ENCODE peak calls at places on chromosomes 5 and 9, in ten cellular contexts. One of them, this sample, is unnamed.

GRCh38 chr9:86816868-86817267 is 130.4 kb downstream of the GAS1 start:
- DNase-seq in thoracic aorta: no peak
- DNase-seq in stimulated activated CD4-positive, alpha-beta T cell treated with anti-CD3 and anti-CD28 coated beads, Interleukin-12 subunit alpha, Interleukin-12 subunit beta, amount 100 ng/mL, for 48 hours: no peak
- DNase-seq in A172: no peak
- DNase-seq in NCI-H446 treated with DMSO at 0.1 percent for 48 hours: no peak
- DNase-seq in activated T-helper 9 cell treated with anti-CD3 and anti-CD28 coated beads, Interleukin-2, amount 50 U/mL, for 16 hours: no peak
- DNase-seq in aorta: no peak
- DNase-seq in nephron progenitor cell: no peak
- DNase-seq in nucleus accumbens: no peak
- DNase-seq in uterus: no peak
- DNase-seq in this sample: no peak

GRCh38 chr5:59016925-59017324 is 434.1 kb downstream of the RAB3C start:
- DNase-seq in thoracic aorta: no peak
- DNase-seq in stimulated activated CD4-positive, alpha-beta T cell treated with anti-CD3 and anti-CD28 coated beads, Interleukin-12 subunit alpha, Interleukin-12 subunit beta, amount 100 ng/mL, for 48 hours: no peak
- DNase-seq in A172: no peak
- DNase-seq in NCI-H446 treated with DMSO at 0.1 percent for 48 hours: no peak
- DNase-seq in activated T-helper 9 cell treated with anti-CD3 and anti-CD28 coated beads, Interleukin-2, amount 50 U/mL, for 16 hours: no peak
- DNase-seq in aorta: no peak
- DNase-seq in nephron progenitor cell: no peak
- DNase-seq in nucleus accumbens: no peak
- DNase-seq in uterus: no peak
- DNase-seq in this sample: no peak

GRCh38 chr5:143826909-143827514 is 15.1 kb downstream of the HMHB1 start:
- DNase-seq in thoracic aorta: no peak
- DNase-seq in stimulated activated CD4-positive, alpha-beta T cell treated with anti-CD3 and anti-CD28 coated beads, Interleukin-12 subunit alpha, Interleukin-12 subunit beta, amount 100 ng/mL, for 48 hours: no peak
- DNase-seq in A172: no peak
- DNase-seq in NCI-H446 treated with DMSO at 0.1 percent for 48 hours: peak; percentile 25
- DNase-seq in activated T-helper 9 cell treated with anti-CD3 and anti-CD28 coated beads, Interleukin-2, amount 50 U/mL, for 16 hours: no peak
- DNase-seq in aorta: no peak
- DNase-seq in nephron progenitor cell: no peak
- DNase-seq in nucleus accumbens: no peak
- DNase-seq in uterus: no peak
- DNase-seq in this sample: no peak

GRCh38 chr5:138910546-138911185 is 35.5 kb upstream of the LRRTM2 start:
- DNase-seq in thoracic aorta: no peak
- DNase-seq in stimulated activated CD4-positive, alpha-beta T cell treated with anti-CD3 and anti-CD28 coated beads, Interleukin-12 subunit alpha, Interleukin-12 subunit beta, amount 100 ng/mL, for 48 hours: no peak
- DNase-seq in A172: no peak
- DNase-seq in NCI-H446 treated with DMSO at 0.1 percent for 48 hours: no peak
- DNase-seq in activated T-helper 9 cell treated with anti-CD3 and anti-CD28 coated beads, Interleukin-2, amount 50 U/mL, for 16 hours: no peak
- DNase-seq in aorta: no peak
- DNase-seq in nephron progenitor cell: no peak
- DNase-seq in nucleus accumbens: no peak
- DNase-seq in uterus: no peak
- DNase-seq in this sample: no peak

GRCh38 chr5:95857185-95857945 is 34.8 kb upstream of the GLRX start:
- DNase-seq in thoracic aorta: peak; percentile 31
- DNase-seq in stimulated activated CD4-positive, alpha-beta T cell treated with anti-CD3 and anti-CD28 coated beads, Interleukin-12 subunit alpha, Interleukin-12 subunit beta, amount 100 ng/mL, for 48 hours: no peak
- DNase-seq in A172: no peak
- DNase-seq in NCI-H446 treated with DMSO at 0.1 percent for 48 hours: no peak
- DNase-seq in activated T-helper 9 cell treated with anti-CD3 and anti-CD28 coated beads, Interleukin-2, amount 50 U/mL, for 16 hours: no peak
- DNase-seq in aorta: peak; percentile 71
- DNase-seq in nephron progenitor cell: no peak
- DNase-seq in nucleus accumbens: peak; percentile 14
- DNase-seq in uterus: peak; percentile 86
- DNase-seq in this sample: peak; percentile 72

GRCh38 chr5:147481376-147481775 is 28.5 kb downstream of the DPYSL3 start:
- DNase-seq in thoracic aorta: no peak
- DNase-seq in stimulated activated CD4-positive, alpha-beta T cell treated with anti-CD3 and anti-CD28 coated beads, Interleukin-12 subunit alpha, Interleukin-12 subunit beta, amount 100 ng/mL, for 48 hours: no peak
- DNase-seq in A172: no peak
- DNase-seq in NCI-H446 treated with DMSO at 0.1 percent for 48 hours: no peak
- DNase-seq in activated T-helper 9 cell treated with anti-CD3 and anti-CD28 coated beads, Interleukin-2, amount 50 U/mL, for 16 hours: no peak
- DNase-seq in aorta: no peak
- DNase-seq in nephron progenitor cell: no peak
- DNase-seq in nucleus accumbens: no peak
- DNase-seq in uterus: no peak
- DNase-seq in this sample: no peak

GRCh38 chr9:13386935-13387667 is 107.6 kb upstream of the MPDZ start:
- DNase-seq in thoracic aorta: no peak
- DNase-seq in stimulated activated CD4-positive, alpha-beta T cell treated with anti-CD3 and anti-CD28 coated beads, Interleukin-12 subunit alpha, Interleukin-12 subunit beta, amount 100 ng/mL, for 48 hours: no peak
- DNase-seq in A172: no peak
- DNase-seq in NCI-H446 treated with DMSO at 0.1 percent for 48 hours: peak; percentile 95
- DNase-seq in activated T-helper 9 cell treated with anti-CD3 and anti-CD28 coated beads, Interleukin-2, amount 50 U/mL, for 16 hours: no peak
- DNase-seq in aorta: no peak
- DNase-seq in nephron progenitor cell: no peak
- DNase-seq in nucleus accumbens: no peak
- DNase-seq in uterus: no peak
- DNase-seq in this sample: no peak

GRCh38 chr5:157343842-157344790 is 78.2 kb downstream of the CYFIP2 start:
- DNase-seq in thoracic aorta: no peak
- DNase-seq in stimulated activated CD4-positive, alpha-beta T cell treated with anti-CD3 and anti-CD28 coated beads, Interleukin-12 subunit alpha, Interleukin-12 subunit beta, amount 100 ng/mL, for 48 hours: peak; percentile 28
- DNase-seq in A172: no peak
- DNase-seq in NCI-H446 treated with DMSO at 0.1 percent for 48 hours: no peak
- DNase-seq in activated T-helper 9 cell treated with anti-CD3 and anti-CD28 coated beads, Interleukin-2, amount 50 U/mL, for 16 hours: no peak
- DNase-seq in aorta: no peak
- DNase-seq in nephron progenitor cell: no peak
- DNase-seq in nucleus accumbens: peak; percentile 42
- DNase-seq in uterus: no peak
- DNase-seq in this sample: no peak

GRCh38 chr5:135216072-135216812 is 182.2 kb upstream of the PITX1 start:
- DNase-seq in thoracic aorta: no peak
- DNase-seq in stimulated activated CD4-positive, alpha-beta T cell treated with anti-CD3 and anti-CD28 coated beads, Interleukin-12 subunit alpha, Interleukin-12 subunit beta, amount 100 ng/mL, for 48 hours: no peak
- DNase-seq in A172: no peak
- DNase-seq in NCI-H446 treated with DMSO at 0.1 percent for 48 hours: no peak
- DNase-seq in activated T-helper 9 cell treated with anti-CD3 and anti-CD28 coated beads, Interleukin-2, amount 50 U/mL, for 16 hours: no peak
- DNase-seq in aorta: no peak
- DNase-seq in nephron progenitor cell: no peak
- DNase-seq in nucleus accumbens: no peak
- DNase-seq in uterus: no peak
- DNase-seq in this sample: no peak

GRCh38 chr5:52735139-52735538 is 52.6 kb upstream of the ITGA1 start:
- DNase-seq in thoracic aorta: no peak
- DNase-seq in stimulated activated CD4-positive, alpha-beta T cell treated with anti-CD3 and anti-CD28 coated beads, Interleukin-12 subunit alpha, Interleukin-12 subunit beta, amount 100 ng/mL, for 48 hours: no peak
- DNase-seq in A172: no peak
- DNase-seq in NCI-H446 treated with DMSO at 0.1 percent for 48 hours: no peak
- DNase-seq in activated T-helper 9 cell treated with anti-CD3 and anti-CD28 coated beads, Interleukin-2, amount 50 U/mL, for 16 hours: no peak
- DNase-seq in aorta: no peak
- DNase-seq in nephron progenitor cell: no peak
- DNase-seq in nucleus accumbens: no peak
- DNase-seq in uterus: no peak
- DNase-seq in this sample: no peak

GRCh38 chr5:54347221-54347865 is 37.0 kb upstream of the ARL15 start:
- DNase-seq in thoracic aorta: no peak
- DNase-seq in stimulated activated CD4-positive, alpha-beta T cell treated with anti-CD3 and anti-CD28 coated beads, Interleukin-12 subunit alpha, Interleukin-12 subunit beta, amount 100 ng/mL, for 48 hours: no peak
- DNase-seq in A172: no peak
- DNase-seq in NCI-H446 treated with DMSO at 0.1 percent for 48 hours: no peak
- DNase-seq in activated T-helper 9 cell treated with anti-CD3 and anti-CD28 coated beads, Interleukin-2, amount 50 U/mL, for 16 hours: no peak
- DNase-seq in aorta: no peak
- DNase-seq in nephron progenitor cell: no peak
- DNase-seq in nucleus accumbens: no peak
- DNase-seq in uterus: no peak
- DNase-seq in this sample: no peak

GRCh38 chr5:63261695-63262094 is 683.1 kb downstream of the LRRC70 start:
- DNase-seq in thoracic aorta: no peak
- DNase-seq in stimulated activated CD4-positive, alpha-beta T cell treated with anti-CD3 and anti-CD28 coated beads, Interleukin-12 subunit alpha, Interleukin-12 subunit beta, amount 100 ng/mL, for 48 hours: no peak
- DNase-seq in A172: no peak
- DNase-seq in NCI-H446 treated with DMSO at 0.1 percent for 48 hours: no peak
- DNase-seq in activated T-helper 9 cell treated with anti-CD3 and anti-CD28 coated beads, Interleukin-2, amount 50 U/mL, for 16 hours: no peak
- DNase-seq in aorta: no peak
- DNase-seq in nephron progenitor cell: no peak
- DNase-seq in nucleus accumbens: no peak
- DNase-seq in uterus: no peak
- DNase-seq in this sample: no peak

GRCh38 chr5:23704176-23704855 is 196.9 kb downstream of the PRDM9 start:
- DNase-seq in thoracic aorta: no peak
- DNase-seq in stimulated activated CD4-positive, alpha-beta T cell treated with anti-CD3 and anti-CD28 coated beads, Interleukin-12 subunit alpha, Interleukin-12 subunit beta, amount 100 ng/mL, for 48 hours: no peak
- DNase-seq in A172: peak; percentile 4
- DNase-seq in NCI-H446 treated with DMSO at 0.1 percent for 48 hours: peak; percentile 76
- DNase-seq in activated T-helper 9 cell treated with anti-CD3 and anti-CD28 coated beads, Interleukin-2, amount 50 U/mL, for 16 hours: no peak
- DNase-seq in aorta: no peak
- DNase-seq in nephron progenitor cell: no peak
- DNase-seq in nucleus accumbens: no peak
- DNase-seq in uterus: no peak
- DNase-seq in this sample: no peak

GRCh38 chr5:165143727-165144210 is 1638.3 kb downstream of the MAT2B start:
- DNase-seq in thoracic aorta: no peak
- DNase-seq in stimulated activated CD4-positive, alpha-beta T cell treated with anti-CD3 and anti-CD28 coated beads, Interleukin-12 subunit alpha, Interleukin-12 subunit beta, amount 100 ng/mL, for 48 hours: no peak
- DNase-seq in A172: no peak
- DNase-seq in NCI-H446 treated with DMSO at 0.1 percent for 48 hours: no peak
- DNase-seq in activated T-helper 9 cell treated with anti-CD3 and anti-CD28 coated beads, Interleukin-2, amount 50 U/mL, for 16 hours: no peak
- DNase-seq in aorta: no peak
- DNase-seq in nephron progenitor cell: peak; percentile 10
- DNase-seq in nucleus accumbens: no peak
- DNase-seq in uterus: no peak
- DNase-seq in this sample: no peak

GRCh38 chr9:133788819-133789733 is 50.9 kb upstream of the SARDH start:
- DNase-seq in thoracic aorta: no peak
- DNase-seq in stimulated activated CD4-positive, alpha-beta T cell treated with anti-CD3 and anti-CD28 coated beads, Interleukin-12 subunit alpha, Interleukin-12 subunit beta, amount 100 ng/mL, for 48 hours: no peak
- DNase-seq in A172: no peak
- DNase-seq in NCI-H446 treated with DMSO at 0.1 percent for 48 hours: no peak
- DNase-seq in activated T-helper 9 cell treated with anti-CD3 and anti-CD28 coated beads, Interleukin-2, amount 50 U/mL, for 16 hours: no peak
- DNase-seq in aorta: no peak
- DNase-seq in nephron progenitor cell: no peak
- DNase-seq in nucleus accumbens: peak; percentile 88
- DNase-seq in uterus: peak; percentile 62
- DNase-seq in this sample: peak; percentile 66

GRCh38 chr9:33159058-33159759 is 7.9 kb downstream of the B4GALT1 start:
- DNase-seq in thoracic aorta: no peak
- DNase-seq in stimulated activated CD4-positive, alpha-beta T cell treated with anti-CD3 and anti-CD28 coated beads, Interleukin-12 subunit alpha, Interleukin-12 subunit beta, amount 100 ng/mL, for 48 hours: no peak
- DNase-seq in A172: peak; percentile 50
- DNase-seq in NCI-H446 treated with DMSO at 0.1 percent for 48 hours: no peak
- DNase-seq in activated T-helper 9 cell treated with anti-CD3 and anti-CD28 coated beads, Interleukin-2, amount 50 U/mL, for 16 hours: no peak
- DNase-seq in aorta: peak; percentile 88
- DNase-seq in nephron progenitor cell: peak; percentile 33
- DNase-seq in nucleus accumbens: no peak
- DNase-seq in uterus: peak; percentile 75
- DNase-seq in this sample: no peak

GRCh38 chr5:10675177-10675700 is 85.8 kb downstream of the DAP start:
- DNase-seq in thoracic aorta: no peak
- DNase-seq in stimulated activated CD4-positive, alpha-beta T cell treated with anti-CD3 and anti-CD28 coated beads, Interleukin-12 subunit alpha, Interleukin-12 subunit beta, amount 100 ng/mL, for 48 hours: no peak
- DNase-seq in A172: no peak
- DNase-seq in NCI-H446 treated with DMSO at 0.1 percent for 48 hours: no peak
- DNase-seq in activated T-helper 9 cell treated with anti-CD3 and anti-CD28 coated beads, Interleukin-2, amount 50 U/mL, for 16 hours: no peak
- DNase-seq in aorta: no peak
- DNase-seq in nephron progenitor cell: no peak
- DNase-seq in nucleus accumbens: no peak
- DNase-seq in uterus: no peak
- DNase-seq in this sample: no peak

GRCh38 chr5:148002471-148002870 is 61.3 kb upstream of the SPINK5 start:
- DNase-seq in thoracic aorta: no peak
- DNase-seq in stimulated activated CD4-positive, alpha-beta T cell treated with anti-CD3 and anti-CD28 coated beads, Interleukin-12 subunit alpha, Interleukin-12 subunit beta, amount 100 ng/mL, for 48 hours: no peak
- DNase-seq in A172: no peak
- DNase-seq in NCI-H446 treated with DMSO at 0.1 percent for 48 hours: no peak
- DNase-seq in activated T-helper 9 cell treated with anti-CD3 and anti-CD28 coated beads, Interleukin-2, amount 50 U/mL, for 16 hours: no peak
- DNase-seq in aorta: no peak
- DNase-seq in nephron progenitor cell: no peak
- DNase-seq in nucleus accumbens: no peak
- DNase-seq in uterus: no peak
- DNase-seq in this sample: no peak

GRCh38 chr5:83076742-83077661 is at the start of the genes TMEM167A and XRCC4:
- DNase-seq in thoracic aorta: peak; percentile 94
- DNase-seq in stimulated activated CD4-positive, alpha-beta T cell treated with anti-CD3 and anti-CD28 coated beads, Interleukin-12 subunit alpha, Interleukin-12 subunit beta, amount 100 ng/mL, for 48 hours: peak; percentile 88
- DNase-seq in A172: peak; percentile 99
- DNase-seq in NCI-H446 treated with DMSO at 0.1 percent for 48 hours: peak; percentile 96
- DNase-seq in activated T-helper 9 cell treated with anti-CD3 and anti-CD28 coated beads, Interleukin-2, amount 50 U/mL, for 16 hours: peak; percentile 88
- DNase-seq in aorta: peak; percentile 98
- DNase-seq in nephron progenitor cell: peak; percentile 89
- DNase-seq in nucleus accumbens: peak; percentile 97
- DNase-seq in uterus: peak; percentile 96
- DNase-seq in this sample: peak; percentile 54